ENCODE peak calls at places on chromosomes 1 and 21, in four cellular contexts. A is heart right ventricle, Q is ovary, L is sigmoid colon. W is an unnamed sample.

GRCh38 chr1:20158358-20159070 is 19.4 kb downstream of the PLA2G2F start:
- DNase-seq in Q (no peak), A (no peak), L (no peak), W (no peak)

GRCh38 chr1:109875874-109876273 is 34.8 kb upstream of the CSF1 start:
- DNase-seq in A (no peak), Q (no peak), L (no peak), W (no peak)

GRCh38 chr1:179770887-179771502 is 27.9 kb downstream of the FAM163A start:
- DNase-seq in A (no peak), Q (no peak), L (no peak), W (no peak)

GRCh38 chr1:232123775-232124659 is 497.4 kb downstream of the DISC1 start:
- DNase-seq in L (no peak), Q (no peak), A (no peak), W (no peak)

GRCh38 chr1:64421377-64421776 is 48.6 kb upstream of the CACHD1 start:
- DNase-seq in Q (no peak), A (no peak), L (no peak), W (no peak)

GRCh38 chr1:28927442-28928305 is 13.3 kb downstream of the EPB41 start:
- DNase-seq in A (no peak), L (no peak), Q (no peak), W (no peak)

GRCh38 chr1:61053712-61054608 is 28.4 kb upstream of the NFIA start:
- DNase-seq in A (peak; percentile 77), Q (peak; percentile 67), L (peak; percentile 68), W (no peak)

GRCh38 chr21:45096216-45096615 is 21.8 kb downstream of the ADARB1 start:
- DNase-seq in A (no peak), Q (no peak), L (no peak), W (no peak)

GRCh38 chr1:235908742-235909520 is 42.2 kb upstream of the LYST start:
- DNase-seq in Q (no peak), L (no peak), A (no peak), W (no peak)

GRCh38 chr1:217881607-217882332 is 250.6 kb downstream of the SPATA17 start:
- DNase-seq in L (no peak), Q (no peak), A (no peak), W (no peak)

GRCh38 chr1:2108213-2108876 is 58.1 kb downstream of the PRKCZ start:
- DNase-seq in A (peak; percentile 15), L (no peak), Q (no peak), W (peak; percentile 56)

GRCh38 chr1:172203135-172203823 is 217.2 kb upstream of the C1orf105 start:
- DNase-seq in Q (no peak), L (no peak), A (no peak), W (no peak)

GRCh38 chr1:241822846-241823245 is 25.2 kb upstream of the EXO1 start:
- DNase-seq in L (no peak), A (no peak), Q (no peak), W (no peak)

GRCh38 chr1:232622378-232622777 is 7.6 kb downstream of the SIPA1L2 start:
- DNase-seq in Q (no peak), A (no peak), L (no peak), W (no peak)

GRCh38 chr1:182394055-182394775 is 2.6 kb upstream of the GLUL start:
- DNase-seq in A (no peak), L (no peak), Q (no peak), W (no peak)

GRCh38 chr1:230253150-230253549 is 173.0 kb downstream of the PGBD5 start:
- DNase-seq in L (no peak), A (no peak), Q (no peak), W (no peak)

GRCh38 chr1:235105051-235106043 is 23.3 kb downstream of the TOMM20 start:
- DNase-seq in Q (no peak), L (no peak), A (no peak), W (no peak)

GRCh38 chr1:47710075-47711071 is 272.5 kb downstream of the FOXD2 start:
- DNase-seq in Q (peak; percentile 70), L (peak; percentile 84), A (peak; percentile 83), W (peak; percentile 94)

GRCh38 chr1:17891205-17892110 is 136.3 kb downstream of the ACTL8 start:
- DNase-seq in L (no peak), A (peak; percentile 59), Q (no peak), W (no peak)

GRCh38 chr1:209155556-209155955 is 428.0 kb upstream of the CAMK1G start:
- DNase-seq in L (no peak), A (no peak), Q (no peak), W (no peak)

GRCh38 chr1:74811421-74812179 is 78.6 kb downstream of the TYW3 start:
- DNase-seq in A (no peak), L (no peak), Q (no peak), W (no peak)

GRCh38 chr1:152328801-152329391 is 3.9 kb upstream of the FLG start:
- DNase-seq in A (no peak), L (no peak), Q (no peak), W (no peak)

GRCh38 chr1:64505232-64505943 is 35.5 kb downstream of the CACHD1 start:
- DNase-seq in A (peak; percentile 48), Q (peak; percentile 52), L (no peak), W (peak; percentile 39)

GRCh38 chr1:245687636-245688535 is 533.1 kb downstream of the KIF26B start:
- DNase-seq in Q (no peak), L (no peak), A (no peak), W (peak; percentile 43)

GRCh38 chr1:248834343-248834940 is 3.6 kb upstream of the ZNF672 start:
- DNase-seq in Q (no peak), L (no peak), A (no peak), W (no peak)

GRCh38 chr1:234545512-234546386 is 64.2 kb downstream of the IRF2BP2 start:
- DNase-seq in Q (no peak), L (peak; percentile 55), A (no peak), W (no peak)

GRCh38 chr1:204873714-204874113 is 3.1 kb downstream of the NFASC start:
- DNase-seq in L (peak; percentile 55), Q (no peak), A (no peak), W (no peak)

GRCh38 chr21:44285547-44285992 is at the start of gene AIRE:
- DNase-seq in Q (no peak), A (no peak), L (no peak), W (no peak)

GRCh38 chr1:176159993-176160392 is 47.1 kb downstream of the COP1 start:
- DNase-seq in L (no peak), Q (no peak), A (no peak), W (no peak)

GRCh38 chr1:172821609-172822274 is 162.8 kb downstream of the FASLG start:
- DNase-seq in L (no peak), A (no peak), Q (no peak), W (no peak)

GRCh38 chr1:223189903-223190724 is 47.1 kb upstream of the TLR5 start:
- DNase-seq in A (no peak), Q (no peak), L (no peak), W (no peak)

GRCh38 chr1:1978108-1978507 is 25.5 kb downstream of the CFAP74 start:
- DNase-seq in A (no peak), Q (no peak), L (no peak), W (no peak)

GRCh38 chr1:157995575-157996169 is 2.2 kb downstream of the KIRREL1 start:
- DNase-seq in A (no peak), Q (no peak), L (peak; percentile 62), W (no peak)
- TF ChIP-seq CTCF in A (no peak), Q (no peak), L (no peak), W (no peak)

DNA sequence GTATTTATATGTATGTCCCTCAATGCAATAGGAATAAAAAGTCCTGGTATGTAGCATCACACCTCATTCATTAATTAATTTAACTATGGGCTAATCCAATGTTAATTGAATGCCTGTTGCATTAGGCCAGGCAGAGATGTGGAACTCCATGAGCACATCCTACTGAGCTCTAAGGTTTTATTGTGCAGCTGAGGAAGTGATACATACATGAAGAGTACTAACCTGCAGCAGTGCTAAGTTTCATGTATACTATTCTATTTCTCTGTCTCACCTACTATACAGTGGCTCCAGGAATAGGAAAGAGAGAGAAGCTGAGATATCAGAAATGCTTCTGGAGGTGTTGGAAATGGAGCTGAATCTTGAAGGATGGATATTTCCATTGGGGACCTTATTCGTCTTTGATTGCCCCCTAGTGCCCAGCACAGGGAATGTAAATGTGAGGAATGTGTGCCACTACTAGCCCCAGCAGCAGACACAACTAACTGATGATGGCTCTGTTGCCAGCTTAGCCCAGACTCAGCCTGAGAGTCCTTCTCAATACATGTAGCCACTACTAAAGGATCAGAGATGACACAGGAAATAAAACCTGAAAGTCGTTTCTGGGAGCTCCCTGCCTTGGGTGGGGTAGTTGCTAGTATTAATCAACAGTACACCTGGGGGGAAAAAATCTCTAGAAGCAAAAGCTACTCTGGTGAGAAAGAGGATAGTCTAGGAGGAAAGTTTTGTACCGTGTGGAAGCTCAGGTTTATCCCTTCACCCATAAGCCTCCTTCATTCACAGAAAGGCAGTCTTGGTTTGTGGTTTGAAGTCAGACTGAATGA is 173.3 kb upstream of the FOXD3 start:
- DNase-seq in A (no peak), Q (no peak), L (no peak), W (peak; percentile 48)
- TF ChIP-seq CTCF in A (peak; percentile 48), Q (no peak), L (no peak), W (peak; percentile 55)

DNA sequence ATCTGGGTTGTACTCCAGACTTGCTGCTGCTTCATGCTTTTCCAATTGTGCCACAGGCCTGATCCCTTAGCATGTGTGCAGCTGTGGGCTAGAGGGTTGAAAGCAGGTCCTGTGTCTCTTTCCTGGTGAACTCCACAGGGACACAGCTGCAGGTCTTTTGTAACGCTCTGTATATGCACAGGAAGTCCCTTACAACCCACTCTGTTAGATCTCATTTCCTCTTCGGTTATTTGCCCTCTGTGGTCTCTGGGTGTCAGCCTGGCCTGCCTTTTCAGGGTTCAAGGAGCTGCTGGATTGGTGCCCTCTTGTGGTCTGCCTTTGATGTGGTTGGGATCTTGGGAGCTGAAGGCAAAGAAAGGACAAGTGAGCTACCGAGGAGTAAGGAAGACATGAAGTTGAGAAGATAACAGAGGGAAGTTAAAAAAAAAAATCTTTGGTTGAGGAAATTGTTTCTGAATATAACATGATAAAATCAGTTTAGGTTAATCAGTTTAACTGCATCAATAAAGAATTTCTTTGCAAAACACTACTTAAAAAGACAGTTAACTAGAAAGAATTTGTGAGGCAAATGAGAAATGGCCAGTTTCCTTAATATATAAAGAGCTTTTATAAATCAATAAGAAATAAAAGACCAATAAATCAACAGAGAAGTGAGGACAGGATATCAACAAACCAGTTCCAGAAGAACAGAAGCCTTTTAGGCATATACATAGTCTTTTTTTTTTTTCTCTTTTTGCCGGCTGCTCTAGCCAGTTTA is 44.1 kb downstream of the UCK2 start:
- DNase-seq in L (no peak), Q (no peak), A (peak; percentile 27), W (peak; percentile 31)
- TF ChIP-seq CTCF in L (peak; percentile 24), Q (no peak), A (peak; percentile 53), W (peak; percentile 24)

GRCh38 chr1:94640125-94640524 is 98.6 kb upstream of the F3 start:
- DNase-seq in L (no peak), Q (no peak), A (no peak), W (no peak)

GRCh38 chr1:94633051-94633450 is 91.5 kb upstream of the F3 start:
- DNase-seq in Q (no peak), L (no peak), A (no peak), W (no peak)

GRCh38 chr1:94637096-94637495 is 95.5 kb upstream of the F3 start:
- DNase-seq in A (no peak), Q (no peak), L (no peak), W (no peak)

GRCh38 chr1:94636625-94637024 is 95.1 kb upstream of the F3 start:
- DNase-seq in L (no peak), Q (no peak), A (no peak), W (no peak)

DNA sequence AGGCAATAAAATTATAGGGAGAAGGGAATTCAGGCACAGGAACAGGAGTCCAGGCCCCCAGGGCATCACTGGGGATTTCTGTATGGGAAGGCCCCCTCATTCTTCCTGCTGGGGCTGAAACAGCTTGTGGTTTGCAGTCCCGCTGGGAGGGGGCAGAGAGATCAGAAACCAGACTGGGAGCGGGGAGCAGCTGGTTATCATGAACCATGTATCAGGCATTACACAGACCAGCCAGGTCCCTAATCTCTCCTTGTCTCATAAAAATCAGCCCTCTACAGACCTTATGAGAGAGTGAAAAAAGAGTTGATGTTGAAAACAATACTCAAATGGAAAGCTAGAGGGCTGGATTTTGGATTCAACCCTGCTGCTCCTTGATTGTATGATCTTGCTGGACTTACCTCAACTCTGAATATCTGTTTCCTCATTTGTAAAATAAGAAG is 93.4 kb upstream of the F3 start:
- DNase-seq in Q (no peak), A (no peak), L (no peak), W (no peak)
- TF ChIP-seq CTCF in Q (no peak), A (no peak), L (no peak), W (no peak)